ENCODE peak calls at places on chromosomes 5 and 9, in eight cellular contexts. One of them, this sample, is unnamed.

GRCh38 chr5:82858453-82859043 is 218.6 kb downstream of the TMEM167A start:
- DNase-seq in effector memory CD4-positive, alpha-beta T cell: no peak
- DNase-seq in SK-N-SH: no peak
- DNase-seq in aorta: no peak
- DNase-seq in naive thymus-derived CD4-positive, alpha-beta T cell: no peak
- DNase-seq in tibial nerve: no peak
- DNase-seq in uterus: no peak
- DNase-seq in GM23338: no peak
- DNase-seq in this sample: no peak

GRCh38 chr5:54518146-54519082 is 855 bp downstream of the SNX18 start:
- DNase-seq in effector memory CD4-positive, alpha-beta T cell: no peak
- DNase-seq in SK-N-SH: peak; percentile 82
- DNase-seq in aorta: peak; percentile 86
- DNase-seq in naive thymus-derived CD4-positive, alpha-beta T cell: peak; percentile 56
- DNase-seq in tibial nerve: peak; percentile 30
- DNase-seq in uterus: peak; percentile 28
- DNase-seq in GM23338: peak; percentile 60
- DNase-seq in this sample: peak; percentile 31

GRCh38 chr5:133969654-133970324 is 1.4 kb upstream of the C5orf15 start:
- DNase-seq in effector memory CD4-positive, alpha-beta T cell: no peak
- DNase-seq in SK-N-SH: no peak
- DNase-seq in aorta: no peak
- DNase-seq in naive thymus-derived CD4-positive, alpha-beta T cell: no peak
- DNase-seq in tibial nerve: no peak
- DNase-seq in uterus: no peak
- DNase-seq in GM23338: no peak
- DNase-seq in this sample: peak; percentile 21

GRCh38 chr9:36632892-36633291 is 60.2 kb downstream of the MELK start:
- DNase-seq in effector memory CD4-positive, alpha-beta T cell: no peak
- DNase-seq in SK-N-SH: peak; percentile 47
- DNase-seq in aorta: no peak
- DNase-seq in naive thymus-derived CD4-positive, alpha-beta T cell: no peak
- DNase-seq in tibial nerve: no peak
- DNase-seq in uterus: no peak
- DNase-seq in GM23338: peak; percentile 58
- DNase-seq in this sample: peak; percentile 50

GRCh38 chr9:2824564-2824963 is 19.3 kb downstream of the PUM3 start:
- DNase-seq in effector memory CD4-positive, alpha-beta T cell: no peak
- DNase-seq in SK-N-SH: peak; percentile 24
- DNase-seq in aorta: no peak
- DNase-seq in naive thymus-derived CD4-positive, alpha-beta T cell: no peak
- DNase-seq in tibial nerve: no peak
- DNase-seq in uterus: no peak
- DNase-seq in GM23338: peak; percentile 77
- DNase-seq in this sample: no peak

GRCh38 chr9:89996717-89997116 is 391.9 kb downstream of the GADD45G start:
- DNase-seq in effector memory CD4-positive, alpha-beta T cell: no peak
- DNase-seq in SK-N-SH: no peak
- DNase-seq in aorta: no peak
- DNase-seq in naive thymus-derived CD4-positive, alpha-beta T cell: no peak
- DNase-seq in tibial nerve: no peak
- DNase-seq in uterus: no peak
- DNase-seq in GM23338: no peak
- DNase-seq in this sample: peak; percentile 14

GRCh38 chr9:98215821-98216220 is 23.4 kb upstream of the CORO2A start:
- DNase-seq in effector memory CD4-positive, alpha-beta T cell: no peak
- DNase-seq in SK-N-SH: peak; percentile 82
- DNase-seq in aorta: no peak
- DNase-seq in naive thymus-derived CD4-positive, alpha-beta T cell: peak; percentile 18
- DNase-seq in tibial nerve: no peak
- DNase-seq in uterus: no peak
- DNase-seq in GM23338: peak; percentile 65
- DNase-seq in this sample: peak; percentile 32

GRCh38 chr5:179820483-179821297 is at the start of gene SQSTM1:
- DNase-seq in effector memory CD4-positive, alpha-beta T cell: peak; percentile 78
- DNase-seq in SK-N-SH: peak; percentile 95
- DNase-seq in aorta: peak; percentile 95
- DNase-seq in naive thymus-derived CD4-positive, alpha-beta T cell: peak; percentile 83
- DNase-seq in tibial nerve: peak; percentile 68
- DNase-seq in uterus: peak; percentile 81
- DNase-seq in GM23338: peak; percentile 80
- DNase-seq in this sample: peak; percentile 88

GRCh38 chr5:56369333-56369947 is 136.3 kb upstream of the ANKRD55 start:
- DNase-seq in effector memory CD4-positive, alpha-beta T cell: no peak
- DNase-seq in SK-N-SH: no peak
- DNase-seq in aorta: no peak
- DNase-seq in naive thymus-derived CD4-positive, alpha-beta T cell: no peak
- DNase-seq in tibial nerve: no peak
- DNase-seq in uterus: no peak
- DNase-seq in GM23338: no peak
- DNase-seq in this sample: no peak

GRCh38 chr9:126431112-126431742 is 104.6 kb downstream of the MVB12B start:
- DNase-seq in effector memory CD4-positive, alpha-beta T cell: no peak
- DNase-seq in SK-N-SH: no peak
- DNase-seq in aorta: no peak
- DNase-seq in naive thymus-derived CD4-positive, alpha-beta T cell: no peak
- DNase-seq in tibial nerve: no peak
- DNase-seq in uterus: no peak
- DNase-seq in GM23338: no peak
- DNase-seq in this sample: no peak
- H3K4me1 ChIP-seq in effector memory CD4-positive, alpha-beta T cell: no peaks in the 10 kb centered on the region
- H3K4me1 ChIP-seq in SK-N-SH: peaks cover 2% of the 10 kb centered on the region
- H3K4me1 ChIP-seq in aorta: no peaks in the 10 kb centered on the region
- H3K4me1 ChIP-seq in naive thymus-derived CD4-positive, alpha-beta T cell: no peaks in the 10 kb centered on the region
- H3K4me1 ChIP-seq in tibial nerve: no peaks in the 10 kb centered on the region
- H3K4me1 ChIP-seq in uterus: no peaks in the 10 kb centered on the region
- H3K4me1 ChIP-seq in GM23338: peaks cover 3% of the 10 kb centered on the region
- H3K4me1 ChIP-seq in this sample: no peaks in the 10 kb centered on the region

GRCh38 chr9:135947582-135947981 is 13.6 kb downstream of the UBAC1 start:
- DNase-seq in effector memory CD4-positive, alpha-beta T cell: no peak
- DNase-seq in SK-N-SH: no peak
- DNase-seq in aorta: no peak
- DNase-seq in naive thymus-derived CD4-positive, alpha-beta T cell: no peak
- DNase-seq in tibial nerve: no peak
- DNase-seq in uterus: no peak
- DNase-seq in GM23338: no peak
- DNase-seq in this sample: no peak

GRCh38 chr9:135941288-135941995 is 19.7 kb downstream of the UBAC1 start:
- DNase-seq in effector memory CD4-positive, alpha-beta T cell: no peak
- DNase-seq in SK-N-SH: no peak
- DNase-seq in aorta: no peak
- DNase-seq in naive thymus-derived CD4-positive, alpha-beta T cell: no peak
- DNase-seq in tibial nerve: no peak
- DNase-seq in uterus: no peak
- DNase-seq in GM23338: no peak
- DNase-seq in this sample: no peak

GRCh38 chr9:135945969-135946368 is 15.2 kb downstream of the UBAC1 start:
- DNase-seq in effector memory CD4-positive, alpha-beta T cell: no peak
- DNase-seq in SK-N-SH: no peak
- DNase-seq in aorta: no peak
- DNase-seq in naive thymus-derived CD4-positive, alpha-beta T cell: no peak
- DNase-seq in tibial nerve: no peak
- DNase-seq in uterus: no peak
- DNase-seq in GM23338: no peak
- DNase-seq in this sample: no peak

GRCh38 chr9:135946392-135946994 is 14.7 kb downstream of the UBAC1 start:
- DNase-seq in effector memory CD4-positive, alpha-beta T cell: no peak
- DNase-seq in SK-N-SH: no peak
- DNase-seq in aorta: no peak
- DNase-seq in naive thymus-derived CD4-positive, alpha-beta T cell: no peak
- DNase-seq in tibial nerve: no peak
- DNase-seq in uterus: no peak
- DNase-seq in GM23338: no peak
- DNase-seq in this sample: no peak

GRCh38 chr9:135944444-135945252 is 16.5 kb downstream of the UBAC1 start:
- DNase-seq in effector memory CD4-positive, alpha-beta T cell: no peak
- DNase-seq in SK-N-SH: no peak
- DNase-seq in aorta: no peak
- DNase-seq in naive thymus-derived CD4-positive, alpha-beta T cell: no peak
- DNase-seq in tibial nerve: no peak
- DNase-seq in uterus: no peak
- DNase-seq in GM23338: no peak
- DNase-seq in this sample: no peak
- H3K4me1 ChIP-seq in effector memory CD4-positive, alpha-beta T cell: no peaks in the 10 kb centered on the region
- H3K4me1 ChIP-seq in SK-N-SH: no peaks in the 10 kb centered on the region
- H3K4me1 ChIP-seq in aorta: no peaks in the 10 kb centered on the region
- H3K4me1 ChIP-seq in naive thymus-derived CD4-positive, alpha-beta T cell: no peaks in the 10 kb centered on the region
- H3K4me1 ChIP-seq in tibial nerve: no peaks in the 10 kb centered on the region
- H3K4me1 ChIP-seq in uterus: no peaks in the 10 kb centered on the region
- H3K4me1 ChIP-seq in GM23338: no peaks in the 10 kb centered on the region
- H3K4me1 ChIP-seq in this sample: no peaks in the 10 kb centered on the region

GRCh38 chr5:44875661-44876250 is 67.0 kb downstream of the MRPS30 start:
- DNase-seq in effector memory CD4-positive, alpha-beta T cell: no peak
- DNase-seq in SK-N-SH: no peak
- DNase-seq in aorta: no peak
- DNase-seq in naive thymus-derived CD4-positive, alpha-beta T cell: peak; percentile 3
- DNase-seq in tibial nerve: no peak
- DNase-seq in uterus: no peak
- DNase-seq in GM23338: peak; percentile 7
- DNase-seq in this sample: peak; percentile 50
- H3K4me1 ChIP-seq in effector memory CD4-positive, alpha-beta T cell: no peaks in the 10 kb centered on the region
- H3K4me1 ChIP-seq in SK-N-SH: no peaks in the 10 kb centered on the region
- H3K4me1 ChIP-seq in aorta: no peaks in the 10 kb centered on the region
- H3K4me1 ChIP-seq in naive thymus-derived CD4-positive, alpha-beta T cell: no peaks in the 10 kb centered on the region
- H3K4me1 ChIP-seq in tibial nerve: no peaks in the 10 kb centered on the region
- H3K4me1 ChIP-seq in uterus: no peaks in the 10 kb centered on the region
- H3K4me1 ChIP-seq in GM23338: no peaks in the 10 kb centered on the region
- H3K4me1 ChIP-seq in this sample: peaks cover 15% of the 10 kb centered on the region

DNA sequence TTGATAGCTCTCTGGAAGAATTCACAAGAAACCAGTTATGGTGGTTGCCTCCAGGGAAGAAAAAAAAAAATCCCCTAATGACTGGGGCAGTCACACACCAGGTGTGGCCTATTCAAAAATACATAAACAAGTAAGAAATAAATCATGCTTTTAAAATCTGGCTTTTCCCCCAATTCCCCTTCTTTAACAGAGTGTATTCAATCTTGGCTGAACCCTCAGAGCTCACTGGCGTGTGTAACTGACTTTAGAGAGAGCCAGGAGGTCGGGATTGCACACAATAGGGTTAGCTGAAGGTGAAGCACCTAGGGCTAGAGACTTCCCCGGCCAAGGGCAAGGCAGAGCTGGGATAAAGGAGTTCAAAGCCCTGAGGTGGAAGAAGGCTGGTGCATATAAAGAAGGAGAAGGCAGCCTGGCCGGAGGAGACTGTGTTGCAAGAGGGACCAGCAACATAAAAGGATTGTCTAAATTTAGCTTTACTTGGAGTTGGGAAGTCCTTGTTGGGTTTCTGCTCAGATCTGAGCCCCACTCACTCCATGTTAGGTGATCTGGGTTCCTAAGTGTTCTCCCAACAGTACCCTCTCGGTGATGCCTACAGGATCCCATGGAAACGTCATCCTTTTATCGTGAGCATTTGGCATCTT is 19.7 kb downstream of the FNBP1 start:
- DNase-seq in effector memory CD4-positive, alpha-beta T cell: no peak
- DNase-seq in SK-N-SH: no peak
- DNase-seq in aorta: no peak
- DNase-seq in naive thymus-derived CD4-positive, alpha-beta T cell: no peak
- DNase-seq in tibial nerve: no peak
- DNase-seq in uterus: peak; percentile 41
- DNase-seq in GM23338: no peak
- DNase-seq in this sample: peak; percentile 55
- H3K4me1 ChIP-seq in effector memory CD4-positive, alpha-beta T cell: peaks cover 41% of the 10 kb centered on the region
- H3K4me1 ChIP-seq in SK-N-SH: peaks cover 8% of the 10 kb centered on the region
- H3K4me1 ChIP-seq in aorta: peaks cover 2% of the 10 kb centered on the region
- H3K4me1 ChIP-seq in naive thymus-derived CD4-positive, alpha-beta T cell: peaks cover 79% of the 10 kb centered on the region
- H3K4me1 ChIP-seq in tibial nerve: peaks cover 25% of the 10 kb centered on the region
- H3K4me1 ChIP-seq in uterus: peaks cover 11% of the 10 kb centered on the region
- H3K4me1 ChIP-seq in GM23338: peaks cover 3% of the 10 kb centered on the region
- H3K4me1 ChIP-seq in this sample: peaks cover 98% of the 10 kb centered on the region

DNA sequence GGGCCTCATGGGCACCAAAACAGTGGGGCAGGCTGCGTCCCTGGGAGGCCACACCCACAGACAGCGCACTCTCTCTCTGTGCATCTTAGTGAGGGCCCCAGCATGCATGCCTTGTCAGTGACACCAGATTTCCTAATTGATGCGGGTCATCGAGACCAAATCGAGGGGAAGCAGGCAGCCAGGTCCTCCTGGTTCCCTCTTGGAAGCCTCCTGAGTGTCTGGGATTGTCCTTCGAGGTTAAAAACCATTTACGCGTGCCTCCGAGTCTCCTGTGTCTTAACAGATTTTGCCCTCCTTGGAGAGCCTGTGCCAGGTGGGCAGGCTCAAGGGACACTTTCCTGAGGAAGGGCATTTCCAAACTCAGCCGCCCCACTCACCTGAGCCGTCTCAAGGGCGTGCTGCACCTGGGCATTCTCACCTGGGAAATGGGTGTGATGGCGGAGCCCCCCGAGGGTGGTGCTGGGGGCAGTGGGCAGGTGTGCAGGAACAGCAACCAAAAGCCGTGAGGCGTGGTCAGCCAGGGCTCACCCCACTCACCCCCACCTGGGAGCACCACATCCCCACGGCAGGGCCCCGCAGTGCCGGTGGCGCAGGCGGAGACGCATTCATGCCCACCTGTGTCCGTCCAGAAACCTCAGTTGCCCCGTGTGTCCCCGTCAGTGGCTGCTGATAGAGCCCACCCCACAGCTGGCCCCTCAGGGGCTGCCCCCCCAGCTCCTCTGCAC is 2.7 kb downstream of the SLC6A19 start:
- DNase-seq in effector memory CD4-positive, alpha-beta T cell: no peak
- DNase-seq in SK-N-SH: no peak
- DNase-seq in aorta: peak; percentile 68
- DNase-seq in naive thymus-derived CD4-positive, alpha-beta T cell: no peak
- DNase-seq in tibial nerve: no peak
- DNase-seq in uterus: no peak
- DNase-seq in GM23338: no peak
- DNase-seq in this sample: no peak
- H3K4me1 ChIP-seq in effector memory CD4-positive, alpha-beta T cell: no peaks in the 10 kb centered on the region
- H3K4me1 ChIP-seq in SK-N-SH: no peaks in the 10 kb centered on the region
- H3K4me1 ChIP-seq in aorta: no peaks in the 10 kb centered on the region
- H3K4me1 ChIP-seq in naive thymus-derived CD4-positive, alpha-beta T cell: no peaks in the 10 kb centered on the region
- H3K4me1 ChIP-seq in tibial nerve: no peaks in the 10 kb centered on the region
- H3K4me1 ChIP-seq in uterus: no peaks in the 10 kb centered on the region
- H3K4me1 ChIP-seq in GM23338: no peaks in the 10 kb centered on the region
- H3K4me1 ChIP-seq in this sample: no peaks in the 10 kb centered on the region

GRCh38 chr5:126975791-126976190 is 54.6 kb downstream of the MARCHF3 start:
- DNase-seq in effector memory CD4-positive, alpha-beta T cell: no peak
- DNase-seq in SK-N-SH: no peak
- DNase-seq in aorta: no peak
- DNase-seq in naive thymus-derived CD4-positive, alpha-beta T cell: no peak
- DNase-seq in tibial nerve: no peak
- DNase-seq in uterus: no peak
- DNase-seq in GM23338: no peak
- DNase-seq in this sample: no peak
- H3K4me1 ChIP-seq in effector memory CD4-positive, alpha-beta T cell: peaks cover 15% of the 10 kb centered on the region
- H3K4me1 ChIP-seq in SK-N-SH: peaks cover 11% of the 10 kb centered on the region
- H3K4me1 ChIP-seq in aorta: no peaks in the 10 kb centered on the region
- H3K4me1 ChIP-seq in naive thymus-derived CD4-positive, alpha-beta T cell: peaks cover 7% of the 10 kb centered on the region
- H3K4me1 ChIP-seq in tibial nerve: no peaks in the 10 kb centered on the region
- H3K4me1 ChIP-seq in uterus: no peaks in the 10 kb centered on the region
- H3K4me1 ChIP-seq in GM23338: peaks cover 9% of the 10 kb centered on the region
- H3K4me1 ChIP-seq in this sample: peaks cover 56% of the 10 kb centered on the region

GRCh38 chr5:50745221-50745620 is 78.8 kb downstream of the PARP8 start:
- DNase-seq in effector memory CD4-positive, alpha-beta T cell: no peak
- DNase-seq in SK-N-SH: no peak
- DNase-seq in aorta: no peak
- DNase-seq in naive thymus-derived CD4-positive, alpha-beta T cell: no peak
- DNase-seq in tibial nerve: no peak
- DNase-seq in uterus: no peak
- DNase-seq in GM23338: no peak
- DNase-seq in this sample: no peak
- H3K4me1 ChIP-seq in effector memory CD4-positive, alpha-beta T cell: peaks cover 58% of the 10 kb centered on the region
- H3K4me1 ChIP-seq in SK-N-SH: no peaks in the 10 kb centered on the region
- H3K4me1 ChIP-seq in aorta: peaks cover 2% of the 10 kb centered on the region
- H3K4me1 ChIP-seq in naive thymus-derived CD4-positive, alpha-beta T cell: peaks cover 44% of the 10 kb centered on the region
- H3K4me1 ChIP-seq in tibial nerve: peaks cover 19% of the 10 kb centered on the region
- H3K4me1 ChIP-seq in uterus: no peaks in the 10 kb centered on the region
- H3K4me1 ChIP-seq in GM23338: no peaks in the 10 kb centered on the region
- H3K4me1 ChIP-seq in this sample: peaks cover 37% of the 10 kb centered on the region